ENCODE peak calls at places on chromosomes 16 and 17, in six cellular contexts. N is stimulated activated CD4-positive, alpha-beta T cell treated with anti-CD3 and anti-CD28 coated beads, Interleukin-4, amount 100 ng/mL, for 24 hours; Q is central memory CD4-positive, alpha-beta T cell; W is activated T-cell treated with anti-CD3 and anti-CD28 coated beads for 4 hours; E is activated CD4-positive, alpha-beta T cell treated with anti-CD3 and anti-CD28 coated beads, Interleukin-2, amount 50 U/mL, for 1 hour; V is cardiac fibroblast. C is an unnamed sample.

GRCh38 chr16:69906838-69907301 is 44.3 kb upstream of the CLEC18A start:
- DNase-seq in N (no peak), Q (no peak), W (no peak), E (no peak), V (peak; percentile 57), C (no peak)

GRCh38 chr16:14529010-14529669 is 100.9 kb downstream of the PARN start:
- DNase-seq in N (peak; percentile 52), Q (peak; percentile 30), W (peak; percentile 35), E (peak; percentile 40), V (peak; percentile 96), C (peak; percentile 64)

GRCh38 chr17:57667461-57667923 is 77.6 kb downstream of the CCDC182 start:
- DNase-seq in N (no peak), Q (no peak), W (no peak), E (no peak), V (no peak), C (no peak)

GRCh38 chr17:10843806-10844205 is 5.9 kb upstream of the PIRT start:
- DNase-seq in N (no peak), Q (no peak), W (no peak), E (no peak), V (no peak), C (no peak)

GRCh38 chr17:1592751-1593629 is 30.4 kb upstream of the PITPNA start:
- DNase-seq in N (no peak), Q (no peak), W (no peak), E (no peak), V (no peak), C (no peak)

GRCh38 chr17:69594641-69595040 is 180.1 kb downstream of the MAP2K6 start:
- DNase-seq in N (no peak), Q (no peak), W (no peak), E (no peak), V (no peak), C (no peak)

GRCh38 chr17:67717192-67717623 is 528 bp upstream of the NOL11 start:
- DNase-seq in N (no peak), Q (no peak), W (no peak), E (no peak), V (no peak), C (no peak)

GRCh38 chr16:67490330-67491096 is 7.2 kb upstream of the AGRP start:
- DNase-seq in N (no peak), Q (no peak), W (no peak), E (no peak), V (peak; percentile 68), C (no peak)

GRCh38 chr17:76940738-76941350 is 72.6 kb downstream of the MGAT5B start:
- DNase-seq in N (no peak), Q (no peak), W (no peak), E (no peak), V (no peak), C (no peak)

C was measured in naive thymus-derived CD4-positive, alpha-beta T cell.